ENCODE peak calls at places on chromosomes 16 and 17, in six cellular contexts. K is upper lobe of left lung, J is spleen, U is gastrocnemius medialis, D is H1, I is body of pancreas. O is an unnamed sample.

GRCh38 chr16:69323428-69323827 is 7.0 kb downstream of the PDF start:
- DNase-seq in I (no peak), U (no peak), K (peak), J (peak), D (no peak), O (no peak)

GRCh38 chr17:8935194-8935593 is 30.3 kb downstream of the PIK3R5 start:
- DNase-seq in K (no peak), D (no peak), I (no peak), J (peak), U (no peak), O (no peak)

GRCh38 chr17:79340286-79340685 is 265.7 kb downstream of the ENGASE start:
- DNase-seq in J (peak), D (no peak), I (no peak), U (no peak), K (no peak), O (no peak)

GRCh38 chr17:61218438-61218837 is 181.2 kb upstream of the TBX2 start:
- DNase-seq in I (no peak), U (no peak), K (no peak), D (no peak), J (no peak), O (no peak)

GRCh38 chr16:1556254-1556653 is 22.8 kb downstream of the TMEM204 start:
- DNase-seq in D (no peak), I (no peak), K (peak), U (no peak), J (no peak), O (no peak)

GRCh38 chr17:11511696-11512095 is 86.6 kb upstream of the DNAH9 start:
- DNase-seq in D (no peak), I (peak), K (no peak), J (no peak), U (no peak), O (no peak)

GRCh38 chr17:17723354-17724261 is 42.4 kb downstream of the RAI1 start:
- DNase-seq in I (no peak), J (no peak), D (no peak), K (peak), U (no peak), O (no peak)

GRCh38 chr17:8622191-8622590 is 8.3 kb downstream of the MYH10 start:
- DNase-seq in U (no peak), D (no peak), J (no peak), K (no peak), I (no peak), O (no peak)

GRCh38 chr17:79562806-79563141 is 48.1 kb downstream of the RBFOX3 start:
- DNase-seq in D (no peak), U (no peak), J (peak), I (no peak), K (no peak), O (no peak)

GRCh38 chr17:14330492-14330920 is 29.6 kb downstream of the HS3ST3B1 start:
- DNase-seq in J (no peak), D (no peak), I (no peak), K (no peak), U (no peak), O (no peak)

GRCh38 chr17:45318561-45319230 is 1.9 kb upstream of the MAP3K14 start:
- DNase-seq in D (no peak), J (no peak), K (no peak), I (no peak), U (no peak), O (no peak)

GRCh38 chr17:22511431-22511830 is 819.1 kb downstream of the KCNJ18 start:
- DNase-seq in K (no peak), I (no peak), U (no peak), J (no peak), D (no peak), O (no peak)

GRCh38 chr17:1377334-1377733 is 22.7 kb downstream of the YWHAE start:
- DNase-seq in J (no peak), K (no peak), I (no peak), U (no peak), D (no peak), O (no peak)

GRCh38 chr16:30998852-30999761 is 11.3 kb downstream of the STX1B start:
- DNase-seq in I (no peak), U (no peak), D (no peak), K (no peak), J (no peak), O (no peak)

GRCh38 chr17:1847191-1847590 is 17.4 kb downstream of the RPA1 start:
- DNase-seq in K (no peak), D (no peak), U (no peak), J (no peak), I (no peak), O (no peak)

GRCh38 chr17:5902671-5903070 is 167.5 kb upstream of the WSCD1 start:
- DNase-seq in U (no peak), J (no peak), D (no peak), I (no peak), K (no peak), O (no peak)

DNA sequence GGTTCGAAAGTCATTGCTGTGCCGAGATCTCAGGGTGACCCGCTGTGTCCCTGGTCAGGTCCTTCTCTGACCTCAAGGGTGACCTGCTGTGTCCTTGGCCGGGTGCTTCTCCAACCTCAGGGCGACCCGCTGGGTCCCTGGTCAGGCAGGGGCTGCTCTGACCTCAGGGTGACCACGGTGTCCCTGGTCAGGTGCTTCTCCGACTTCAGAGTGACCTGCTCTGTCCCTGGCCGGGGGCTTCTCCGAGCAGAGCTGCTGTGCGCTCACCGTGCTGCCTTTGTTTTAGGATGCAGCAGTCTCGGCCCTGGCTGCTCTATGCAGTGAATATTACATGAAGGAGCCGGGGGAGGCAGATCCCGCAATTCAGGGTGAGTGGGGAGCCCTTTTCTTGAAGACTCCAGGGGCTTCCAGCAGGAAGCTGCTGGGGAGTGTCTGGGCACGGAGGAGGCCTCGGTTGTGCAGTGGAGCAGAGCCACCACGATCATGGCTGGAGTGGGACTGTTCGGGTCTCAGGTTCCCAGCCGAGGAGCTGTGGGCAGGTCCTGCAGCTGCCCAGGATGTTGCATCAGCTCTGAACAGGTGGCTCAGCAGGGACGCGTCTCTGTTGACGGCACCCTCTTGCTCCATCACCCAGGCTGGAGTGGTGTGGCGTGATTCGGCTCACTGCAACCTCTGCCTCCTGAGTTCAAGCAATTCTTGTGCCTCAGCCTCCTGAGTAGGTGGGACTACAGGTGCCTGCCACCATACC is 83.7 kb upstream of the ZNF750 start:
- DNase-seq in I (no peak), U (peak), D (no peak), J (peak), K (peak), O (no peak)
- TF ChIP-seq POLR2A in I (no peak), U (peak), D (no peak), J (no peak), K (no peak), O (no peak)

DNA sequence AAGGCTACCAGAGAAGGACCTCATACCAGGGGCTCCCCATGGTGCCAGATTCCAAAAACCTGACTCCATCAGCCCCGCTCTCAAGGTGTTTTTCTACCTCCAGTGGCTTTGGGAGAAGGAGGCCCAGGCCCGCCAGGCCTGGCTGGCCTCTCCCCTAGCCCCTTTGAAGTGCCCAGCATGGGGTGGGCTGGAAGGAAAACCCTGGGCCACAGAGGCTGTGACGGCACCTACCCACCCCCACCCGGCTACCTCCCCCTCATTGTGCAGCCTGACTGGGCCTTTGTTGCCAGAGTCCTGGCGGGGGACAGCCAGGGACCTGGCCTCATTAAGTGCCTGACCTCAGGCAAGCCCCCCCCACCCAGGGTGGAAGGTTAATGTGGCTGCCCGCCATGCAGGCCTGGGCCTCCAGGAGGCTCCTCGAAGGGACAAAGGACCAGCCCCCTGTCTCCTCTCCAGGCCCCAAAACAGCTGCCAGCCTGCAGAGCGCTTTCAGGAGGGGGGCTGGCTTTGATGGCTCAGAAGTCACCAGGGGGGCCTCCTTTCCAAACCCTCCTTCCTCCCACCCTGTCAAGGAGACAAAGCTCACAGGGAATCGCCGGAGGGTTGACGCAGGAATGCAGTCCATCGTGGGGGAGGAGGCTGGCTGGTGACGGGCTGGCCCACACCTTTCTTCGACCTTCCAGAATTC is 159.4 kb downstream of the ZNF423 start:
- DNase-seq in I (no peak), U (no peak), J (no peak), K (no peak), D (peak), O (no peak)
- H3K27ac ChIP-seq in I (no peak), U (no peak), J (no peak), K (no peak), D (peak), O (no peak)

DNA sequence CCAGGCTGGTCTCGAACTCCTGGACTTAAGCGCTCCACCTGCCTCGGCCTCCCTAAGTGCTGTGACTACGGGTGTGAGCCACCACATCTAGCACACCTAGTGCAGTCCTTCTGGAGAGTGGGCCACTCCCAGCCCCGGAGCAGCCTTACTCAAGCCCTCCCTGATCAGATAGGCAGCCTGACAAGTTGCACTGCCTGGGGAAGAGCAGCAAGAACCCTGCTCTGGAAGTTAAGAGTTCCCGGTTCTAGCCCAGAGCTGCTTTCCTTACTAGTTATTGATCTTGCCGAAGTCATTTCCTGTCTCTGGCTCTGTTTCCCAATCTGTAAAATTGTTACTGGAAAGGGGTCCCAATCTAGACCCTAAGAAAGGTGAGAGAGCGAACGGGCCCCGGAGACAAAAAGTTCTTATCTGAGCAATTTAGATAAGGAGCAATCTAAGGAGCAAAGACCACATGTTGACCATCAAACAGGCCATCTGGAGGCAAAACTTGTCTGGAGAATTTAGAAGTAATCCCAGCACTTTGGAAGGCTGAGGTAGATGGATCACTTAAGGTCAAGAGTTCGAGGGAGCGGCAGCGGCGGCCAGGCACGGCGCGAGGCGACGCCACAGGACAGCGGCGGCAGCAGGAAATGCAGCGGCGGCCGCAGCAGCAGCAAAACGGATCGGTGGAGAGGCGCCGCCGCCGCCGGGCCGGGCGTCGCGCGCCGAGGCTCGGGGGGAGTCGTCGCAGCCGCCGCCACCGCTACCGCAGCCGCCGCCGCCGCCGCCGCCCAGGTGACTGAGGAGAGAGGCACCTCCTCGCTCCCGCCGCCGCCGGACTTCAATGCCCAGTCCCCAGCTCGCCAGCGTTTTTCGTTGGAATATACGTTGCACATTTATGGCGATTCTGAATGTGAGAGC is 4.3 kb upstream of the NAGLU start:
- DNase-seq in I (peak), D (no peak), K (peak), J (peak), U (no peak), O (no peak)
- TF ChIP-seq POLR2A in I (no peak), D (no peak), K (no peak), J (no peak), U (peak), O (peak)

DNA sequence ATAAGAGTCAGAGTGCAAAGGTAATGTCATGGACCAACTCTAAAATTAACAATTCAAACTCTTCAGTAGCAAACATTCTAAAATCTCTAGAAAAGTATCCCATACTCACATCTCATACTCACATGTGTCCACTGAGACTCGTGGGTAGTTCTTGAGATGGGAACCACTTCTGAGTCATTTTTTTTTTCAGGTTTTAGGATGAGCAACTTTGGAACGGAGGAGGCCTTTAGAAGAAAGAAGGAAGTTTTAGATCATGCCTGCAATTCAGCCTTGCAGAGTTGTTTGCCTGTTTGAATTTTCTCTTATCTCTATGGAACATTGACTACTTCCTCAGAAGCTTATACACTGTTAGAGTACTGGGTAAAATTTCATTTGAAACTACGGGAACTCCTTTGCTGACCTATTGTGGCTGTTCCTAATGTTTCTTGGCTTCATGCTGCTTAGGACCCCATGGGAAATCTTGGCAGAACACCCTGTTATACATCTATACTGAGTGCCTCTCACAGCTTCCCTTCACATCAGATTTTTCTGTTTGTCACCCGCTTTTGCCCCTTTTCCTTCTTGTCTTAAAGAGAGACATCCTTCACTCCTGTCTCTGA is 70.7 kb downstream of the MAP2K6 start:
- DNase-seq in J (no peak), U (peak), I (no peak), D (no peak), K (no peak), O (peak)
- H3K27ac ChIP-seq in J (no peak), U (peak), I (no peak), D (no peak), K (no peak), O (peak)

O was measured in tibial nerve.